ENCODE peak calls at places on chromosomes 5 and 9, in ten cellular contexts. X is CD8-positive, alpha-beta memory T cell; P is heart left ventricle; I is H1; K is CD4-positive, alpha-beta T cell; A is psoas muscle; F is PC-3; U is HCT116; T is heart right ventricle; N is brain microvascular endothelial cell. R is an unnamed sample.

GRCh38 chr5:165705960-165706359 is 2200.5 kb downstream of the MAT2B start:
- DNase-seq in I (no peak), T (no peak), F (no peak), K (no peak), N (no peak), U (no peak), A (no peak), X (no peak), P (no peak), R (no peak)

GRCh38 chr9:123550797-123551196 is 194.8 kb downstream of the CRB2 start:
- DNase-seq in I (no peak), X (no peak), K (no peak), T (no peak), F (no peak), A (no peak), P (no peak), U (no peak), N (no peak), R (no peak)

GRCh38 chr9:133046196-133046899 is 15.4 kb upstream of the CEL start:
- DNase-seq in P (no peak), I (no peak), A (no peak), K (no peak), N (no peak), T (no peak), X (no peak), U (no peak), F (no peak), R (no peak)

GRCh38 chr5:141814064-141814982 is 63.9 kb downstream of the PCDH1 start:
- DNase-seq in F (peak), X (no peak), P (peak), I (no peak), T (peak), U (peak), A (peak), K (peak), N (peak), R (no peak)

GRCh38 chr5:60232051-60232794 is 338.7 kb upstream of the PDE4D start:
- DNase-seq in N (no peak), P (no peak), A (no peak), K (no peak), I (no peak), F (no peak), X (no peak), U (no peak), T (no peak), R (no peak)

GRCh38 chr5:81007637-81008027 is 47.5 kb downstream of the RASGRF2 start:
- DNase-seq in K (no peak), U (no peak), I (no peak), X (no peak), T (no peak), F (no peak), N (no peak), A (no peak), P (no peak), R (no peak)

GRCh38 chr9:134208310-134208841 is 44.0 kb upstream of the RNU6ATAC start:
- DNase-seq in U (no peak), X (no peak), N (no peak), P (peak), F (no peak), A (peak), T (peak), I (no peak), K (no peak), R (peak)

GRCh38 chr9:72596451-72597180 is 75.2 kb downstream of the TMC1 start:
- DNase-seq in K (no peak), T (no peak), N (no peak), I (no peak), F (no peak), P (no peak), A (no peak), X (no peak), U (no peak), R (no peak)

GRCh38 chr5:133284306-133284705 is 232.5 kb downstream of the HSPA4 start:
- DNase-seq in U (no peak), P (no peak), N (no peak), A (no peak), F (no peak), I (no peak), K (no peak), X (no peak), T (no peak), R (no peak)

GRCh38 chr5:119751734-119752094 is 122.4 kb downstream of the FAM170A start:
- DNase-seq in N (no peak), F (no peak), X (no peak), U (no peak), P (no peak), K (no peak), T (no peak), I (no peak), A (no peak), R (no peak)

GRCh38 chr9:68844623-68845612 is 139.9 kb downstream of the PIP5K1B start:
- DNase-seq in U (peak), A (peak), I (no peak), N (peak), T (peak), X (no peak), P (no peak), F (peak), K (no peak), R (peak)

GRCh38 chr9:112056986-112057385 is 118.1 kb downstream of the SUSD1 start:
- DNase-seq in F (no peak), U (no peak), N (no peak), P (no peak), I (no peak), A (no peak), K (no peak), T (no peak), X (no peak), R (no peak)

GRCh38 chr5:72511371-72512178 is 4.4 kb upstream of the ZNF366 start:
- DNase-seq in X (no peak), F (peak), A (no peak), N (peak), K (no peak), P (no peak), T (no peak), I (no peak), U (no peak), R (no peak)

GRCh38 chr5:28984642-28985041 is 1946.3 kb upstream of the CDH9 start:
- DNase-seq in P (no peak), T (no peak), F (no peak), U (no peak), X (no peak), K (no peak), I (no peak), N (no peak), A (no peak), R (no peak)

GRCh38 chr9:91179237-91180138 is 182.2 kb downstream of the AUH start:
- DNase-seq in N (peak), X (no peak), F (peak), U (no peak), A (no peak), P (no peak), T (no peak), K (no peak), I (no peak), R (no peak)

GRCh38 chr5:112077180-112077579 is 320.2 kb upstream of the NREP start:
- DNase-seq in P (no peak), I (no peak), F (no peak), N (peak), A (no peak), K (no peak), T (no peak), X (no peak), U (no peak), R (no peak)

GRCh38 chr9:92265159-92265558 is 28.3 kb downstream of the IARS1 start:
- DNase-seq in F (peak), T (no peak), N (no peak), P (no peak), U (no peak), A (no peak), K (no peak), I (no peak), X (no peak), R (no peak)

GRCh38 chr5:14039576-14039975 is 95.1 kb upstream of the DNAH5 start:
- DNase-seq in X (no peak), P (no peak), I (no peak), N (peak), A (no peak), T (no peak), K (no peak), U (no peak), F (peak), R (no peak)

GRCh38 chr5:14038341-14038959 is 94.0 kb upstream of the DNAH5 start:
- DNase-seq in K (no peak), U (peak), F (peak), N (peak), A (no peak), T (no peak), I (no peak), X (no peak), P (peak), R (no peak)

GRCh38 chr5:14036947-14037346 is 92.5 kb upstream of the DNAH5 start:
- DNase-seq in I (no peak), A (no peak), N (no peak), F (no peak), X (no peak), P (no peak), K (no peak), T (no peak), U (no peak), R (no peak)

GRCh38 chr5:14040542-14040941 is 96.1 kb upstream of the DNAH5 start:
- DNase-seq in X (no peak), N (no peak), I (no peak), U (no peak), K (no peak), T (no peak), A (no peak), P (no peak), F (no peak), R (no peak)

DNA sequence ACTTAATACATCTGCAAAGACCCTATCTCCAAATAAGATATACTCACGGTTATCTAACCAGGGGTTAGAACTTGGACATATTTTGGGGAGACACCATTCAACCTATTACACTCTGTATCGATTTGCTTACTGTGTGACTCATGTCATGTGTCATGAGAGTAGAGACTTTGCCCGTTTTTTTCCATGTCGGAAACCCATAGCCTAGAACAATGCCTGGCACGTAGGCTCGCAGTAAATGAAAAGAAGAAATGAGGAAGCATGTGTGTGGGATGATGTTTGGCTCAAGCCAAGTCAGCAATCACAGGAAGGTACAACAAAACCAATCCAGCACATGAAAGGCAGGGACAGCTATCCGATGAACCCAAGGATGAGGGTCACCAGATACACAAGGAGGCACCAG is 94.6 kb upstream of the DNAH5 start:
- DNase-seq in X (no peak), I (no peak), U (peak), A (no peak), T (no peak), N (peak), K (no peak), F (peak), P (no peak), R (no peak)
- H3K27ac ChIP-seq in X (no peak), I (no peak), U (peak), A (peak), T (no peak), N (peak), K (no peak), F (peak), P (no peak), R (no peak)

GRCh38 chr9:95055851-95056551 is 261.5 kb downstream of the FANCC start:
- DNase-seq in K (no peak), F (no peak), U (no peak), T (peak), P (no peak), N (peak), A (peak), X (no peak), I (no peak), R (no peak)
- H3K27ac ChIP-seq in K (no peak), F (no peak), U (no peak), T (peak), P (peak), N (peak), A (peak), X (no peak), I (no peak), R (peak)

DNA sequence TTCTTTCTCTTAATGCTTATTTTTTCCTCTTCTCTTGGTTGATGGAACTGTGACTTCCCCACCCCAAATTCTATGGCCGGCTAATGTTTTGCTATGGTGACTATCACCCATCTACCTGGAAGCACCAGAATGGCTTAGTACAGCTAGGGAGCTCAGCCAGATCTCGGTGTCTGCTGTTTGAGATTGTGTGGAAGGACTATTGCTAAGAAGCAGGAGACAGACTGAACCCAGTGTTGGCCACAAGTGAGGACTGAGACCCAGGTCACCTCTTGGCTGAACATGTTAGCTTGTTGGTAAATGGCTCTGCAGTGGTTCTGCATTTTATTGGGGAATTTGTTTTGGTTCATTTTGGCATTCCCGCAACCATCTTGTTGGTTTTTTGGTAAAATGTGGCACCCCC is 2.7 kb downstream of the PRRC2B start:
- DNase-seq in F (no peak), K (no peak), T (no peak), X (no peak), U (no peak), P (no peak), A (no peak), I (no peak), N (no peak), R (no peak)
- H3K27ac ChIP-seq in F (no peak), K (peak), T (peak), X (peak), U (peak), P (peak), A (peak), I (peak), N (peak), R (peak)

GRCh38 chr5:148912714-148913398 is 86.4 kb downstream of the ADRB2 start:
- DNase-seq in N (peak), A (no peak), P (no peak), X (no peak), U (peak), I (peak), K (no peak), T (no peak), F (peak), R (no peak)

GRCh38 chr5:148912146-148912545 is 85.7 kb downstream of the ADRB2 start:
- DNase-seq in F (peak), X (no peak), N (no peak), I (no peak), T (no peak), P (no peak), U (no peak), K (no peak), A (no peak), R (no peak)

GRCh38 chr5:148915224-148915803 is 88.9 kb downstream of the ADRB2 start:
- DNase-seq in U (no peak), T (no peak), X (no peak), I (no peak), K (no peak), P (no peak), N (no peak), F (no peak), A (no peak), R (no peak)

GRCh38 chr5:148913493-148913892 is 87.1 kb downstream of the ADRB2 start:
- DNase-seq in N (no peak), F (no peak), A (no peak), K (no peak), X (no peak), P (no peak), U (no peak), I (no peak), T (no peak), R (no peak)

GRCh38 chr5:148913985-148914421 is 87.6 kb downstream of the ADRB2 start:
- DNase-seq in U (no peak), I (peak), P (no peak), A (no peak), F (peak), X (no peak), N (peak), T (no peak), K (no peak), R (no peak)
- H3K27ac ChIP-seq in U (peak), I (peak), P (no peak), A (no peak), F (peak), X (no peak), N (peak), T (peak), K (no peak), R (no peak)

R was measured in substantia nigra.